ENCODE peak calls at places on chromosomes 3 and 15, in six cellular contexts. One of them, this sample, is unnamed.

GRCh38 chr15:84833447-84833846 is 16.3 kb downstream of the ALPK3 start:
- DNase-seq in activated effector memory CD4-positive, alpha-beta T cell treated with Interleukin-2 at 50 U/mL for 16 hours: no peak
- DNase-seq in activated naive CD8-positive, alpha-beta T cell treated with anti-CD3 and anti-CD28 coated beads, Interleukin-2, amount 50 U/mL, for 24 hours: no peak
- DNase-seq in stromal cell of bone marrow: no peak
- DNase-seq in NCI-H748 treated with DMSO at 0.1 percent for 48 hours: no peak
- DNase-seq in naive thymus-derived CD8-positive, alpha-beta T cell: no peak
- DNase-seq in this sample: no peak

GRCh38 chr3:45226206-45226915 is at the start of gene TMEM158:
- DNase-seq in activated effector memory CD4-positive, alpha-beta T cell treated with Interleukin-2 at 50 U/mL for 16 hours: peak
- DNase-seq in stromal cell of bone marrow: peak
- DNase-seq in activated naive CD8-positive, alpha-beta T cell treated with anti-CD3 and anti-CD28 coated beads, Interleukin-2, amount 50 U/mL, for 24 hours: peak
- DNase-seq in naive thymus-derived CD8-positive, alpha-beta T cell: peak
- DNase-seq in NCI-H748 treated with DMSO at 0.1 percent for 48 hours: no peak
- DNase-seq in this sample: peak

GRCh38 chr3:195583831-195584542 is at the start of gene APOD:
- DNase-seq in stromal cell of bone marrow: no peak
- DNase-seq in activated effector memory CD4-positive, alpha-beta T cell treated with Interleukin-2 at 50 U/mL for 16 hours: no peak
- DNase-seq in activated naive CD8-positive, alpha-beta T cell treated with anti-CD3 and anti-CD28 coated beads, Interleukin-2, amount 50 U/mL, for 24 hours: no peak
- DNase-seq in naive thymus-derived CD8-positive, alpha-beta T cell: no peak
- DNase-seq in NCI-H748 treated with DMSO at 0.1 percent for 48 hours: peak
- DNase-seq in this sample: no peak

GRCh38 chr3:52536369-52537164 is at the start of gene UQCC5:
- DNase-seq in activated effector memory CD4-positive, alpha-beta T cell treated with Interleukin-2 at 50 U/mL for 16 hours: peak
- DNase-seq in NCI-H748 treated with DMSO at 0.1 percent for 48 hours: peak
- DNase-seq in naive thymus-derived CD8-positive, alpha-beta T cell: peak
- DNase-seq in stromal cell of bone marrow: peak
- DNase-seq in activated naive CD8-positive, alpha-beta T cell treated with anti-CD3 and anti-CD28 coated beads, Interleukin-2, amount 50 U/mL, for 24 hours: peak
- DNase-seq in this sample: peak

GRCh38 chr3:71039332-71039731 is 544.2 kb downstream of the FOXP1 start:
- DNase-seq in stromal cell of bone marrow: no peak
- DNase-seq in activated effector memory CD4-positive, alpha-beta T cell treated with Interleukin-2 at 50 U/mL for 16 hours: no peak
- DNase-seq in NCI-H748 treated with DMSO at 0.1 percent for 48 hours: no peak
- DNase-seq in activated naive CD8-positive, alpha-beta T cell treated with anti-CD3 and anti-CD28 coated beads, Interleukin-2, amount 50 U/mL, for 24 hours: no peak
- DNase-seq in naive thymus-derived CD8-positive, alpha-beta T cell: no peak
- DNase-seq in this sample: no peak

GRCh38 chr3:133762539-133762938 is 16.3 kb downstream of the TF start:
- DNase-seq in NCI-H748 treated with DMSO at 0.1 percent for 48 hours: no peak
- DNase-seq in activated effector memory CD4-positive, alpha-beta T cell treated with Interleukin-2 at 50 U/mL for 16 hours: no peak
- DNase-seq in activated naive CD8-positive, alpha-beta T cell treated with anti-CD3 and anti-CD28 coated beads, Interleukin-2, amount 50 U/mL, for 24 hours: no peak
- DNase-seq in naive thymus-derived CD8-positive, alpha-beta T cell: no peak
- DNase-seq in stromal cell of bone marrow: no peak
- DNase-seq in this sample: no peak

GRCh38 chr3:119934250-119934649 is 152.3 kb downstream of the NR1I2 start:
- DNase-seq in stromal cell of bone marrow: no peak
- DNase-seq in NCI-H748 treated with DMSO at 0.1 percent for 48 hours: no peak
- DNase-seq in activated effector memory CD4-positive, alpha-beta T cell treated with Interleukin-2 at 50 U/mL for 16 hours: no peak
- DNase-seq in activated naive CD8-positive, alpha-beta T cell treated with anti-CD3 and anti-CD28 coated beads, Interleukin-2, amount 50 U/mL, for 24 hours: no peak
- DNase-seq in naive thymus-derived CD8-positive, alpha-beta T cell: no peak
- DNase-seq in this sample: no peak

GRCh38 chr3:38843898-38844297 is 27.9 kb upstream of the SCN10A start:
- DNase-seq in naive thymus-derived CD8-positive, alpha-beta T cell: no peak
- DNase-seq in activated naive CD8-positive, alpha-beta T cell treated with anti-CD3 and anti-CD28 coated beads, Interleukin-2, amount 50 U/mL, for 24 hours: no peak
- DNase-seq in NCI-H748 treated with DMSO at 0.1 percent for 48 hours: no peak
- DNase-seq in activated effector memory CD4-positive, alpha-beta T cell treated with Interleukin-2 at 50 U/mL for 16 hours: no peak
- DNase-seq in stromal cell of bone marrow: peak
- DNase-seq in this sample: no peak

GRCh38 chr3:57007513-57008415 is 52.7 kb upstream of the SPATA12 start:
- DNase-seq in NCI-H748 treated with DMSO at 0.1 percent for 48 hours: no peak
- DNase-seq in naive thymus-derived CD8-positive, alpha-beta T cell: no peak
- DNase-seq in activated effector memory CD4-positive, alpha-beta T cell treated with Interleukin-2 at 50 U/mL for 16 hours: no peak
- DNase-seq in stromal cell of bone marrow: peak
- DNase-seq in activated naive CD8-positive, alpha-beta T cell treated with anti-CD3 and anti-CD28 coated beads, Interleukin-2, amount 50 U/mL, for 24 hours: peak
- DNase-seq in this sample: peak

GRCh38 chr3:97579365-97579764 is 185.2 kb upstream of the ARL6 start:
- DNase-seq in naive thymus-derived CD8-positive, alpha-beta T cell: no peak
- DNase-seq in activated effector memory CD4-positive, alpha-beta T cell treated with Interleukin-2 at 50 U/mL for 16 hours: no peak
- DNase-seq in stromal cell of bone marrow: no peak
- DNase-seq in NCI-H748 treated with DMSO at 0.1 percent for 48 hours: peak
- DNase-seq in activated naive CD8-positive, alpha-beta T cell treated with anti-CD3 and anti-CD28 coated beads, Interleukin-2, amount 50 U/mL, for 24 hours: no peak
- DNase-seq in this sample: no peak

GRCh38 chr15:57251941-57252340 is 124.4 kb upstream of the CGNL1 start:
- DNase-seq in naive thymus-derived CD8-positive, alpha-beta T cell: no peak
- DNase-seq in activated effector memory CD4-positive, alpha-beta T cell treated with Interleukin-2 at 50 U/mL for 16 hours: no peak
- DNase-seq in activated naive CD8-positive, alpha-beta T cell treated with anti-CD3 and anti-CD28 coated beads, Interleukin-2, amount 50 U/mL, for 24 hours: no peak
- DNase-seq in NCI-H748 treated with DMSO at 0.1 percent for 48 hours: no peak
- DNase-seq in stromal cell of bone marrow: no peak
- DNase-seq in this sample: no peak

GRCh38 chr3:36444909-36445308 is 64.6 kb downstream of the STAC start:
- DNase-seq in stromal cell of bone marrow: no peak
- DNase-seq in activated effector memory CD4-positive, alpha-beta T cell treated with Interleukin-2 at 50 U/mL for 16 hours: no peak
- DNase-seq in activated naive CD8-positive, alpha-beta T cell treated with anti-CD3 and anti-CD28 coated beads, Interleukin-2, amount 50 U/mL, for 24 hours: no peak
- DNase-seq in naive thymus-derived CD8-positive, alpha-beta T cell: no peak
- DNase-seq in NCI-H748 treated with DMSO at 0.1 percent for 48 hours: no peak
- DNase-seq in this sample: no peak

GRCh38 chr3:184284696-184285095 is 8.9 kb downstream of the ECE2 start:
- DNase-seq in naive thymus-derived CD8-positive, alpha-beta T cell: no peak
- DNase-seq in stromal cell of bone marrow: peak
- DNase-seq in NCI-H748 treated with DMSO at 0.1 percent for 48 hours: peak
- DNase-seq in activated naive CD8-positive, alpha-beta T cell treated with anti-CD3 and anti-CD28 coated beads, Interleukin-2, amount 50 U/mL, for 24 hours: peak
- DNase-seq in activated effector memory CD4-positive, alpha-beta T cell treated with Interleukin-2 at 50 U/mL for 16 hours: no peak
- DNase-seq in this sample: no peak

GRCh38 chr3:30166535-30166934 is 439.9 kb upstream of the TGFBR2 start:
- DNase-seq in NCI-H748 treated with DMSO at 0.1 percent for 48 hours: no peak
- DNase-seq in activated naive CD8-positive, alpha-beta T cell treated with anti-CD3 and anti-CD28 coated beads, Interleukin-2, amount 50 U/mL, for 24 hours: no peak
- DNase-seq in naive thymus-derived CD8-positive, alpha-beta T cell: no peak
- DNase-seq in stromal cell of bone marrow: no peak
- DNase-seq in activated effector memory CD4-positive, alpha-beta T cell treated with Interleukin-2 at 50 U/mL for 16 hours: no peak
- DNase-seq in this sample: no peak

GRCh38 chr15:90103669-90104329 is 1.5 kb upstream of the IDH2 start:
- DNase-seq in naive thymus-derived CD8-positive, alpha-beta T cell: no peak
- DNase-seq in NCI-H748 treated with DMSO at 0.1 percent for 48 hours: no peak
- DNase-seq in activated effector memory CD4-positive, alpha-beta T cell treated with Interleukin-2 at 50 U/mL for 16 hours: no peak
- DNase-seq in activated naive CD8-positive, alpha-beta T cell treated with anti-CD3 and anti-CD28 coated beads, Interleukin-2, amount 50 U/mL, for 24 hours: no peak
- DNase-seq in stromal cell of bone marrow: no peak
- DNase-seq in this sample: no peak

GRCh38 chr3:197426161-197426566 is 127.8 kb upstream of the DLG1 start:
- DNase-seq in stromal cell of bone marrow: no peak
- DNase-seq in naive thymus-derived CD8-positive, alpha-beta T cell: no peak
- DNase-seq in NCI-H748 treated with DMSO at 0.1 percent for 48 hours: no peak
- DNase-seq in activated naive CD8-positive, alpha-beta T cell treated with anti-CD3 and anti-CD28 coated beads, Interleukin-2, amount 50 U/mL, for 24 hours: no peak
- DNase-seq in activated effector memory CD4-positive, alpha-beta T cell treated with Interleukin-2 at 50 U/mL for 16 hours: no peak
- DNase-seq in this sample: no peak

GRCh38 chr3:69092030-69092513 is 7.3 kb downstream of the ARL6IP5 start:
- DNase-seq in activated effector memory CD4-positive, alpha-beta T cell treated with Interleukin-2 at 50 U/mL for 16 hours: no peak
- DNase-seq in naive thymus-derived CD8-positive, alpha-beta T cell: no peak
- DNase-seq in stromal cell of bone marrow: no peak
- DNase-seq in activated naive CD8-positive, alpha-beta T cell treated with anti-CD3 and anti-CD28 coated beads, Interleukin-2, amount 50 U/mL, for 24 hours: no peak
- DNase-seq in NCI-H748 treated with DMSO at 0.1 percent for 48 hours: no peak
- DNase-seq in this sample: no peak

GRCh38 chr15:40471105-40471777 is 457 bp downstream of the CHST14 start:
- DNase-seq in activated effector memory CD4-positive, alpha-beta T cell treated with Interleukin-2 at 50 U/mL for 16 hours: no peak
- DNase-seq in naive thymus-derived CD8-positive, alpha-beta T cell: no peak
- DNase-seq in stromal cell of bone marrow: no peak
- DNase-seq in NCI-H748 treated with DMSO at 0.1 percent for 48 hours: no peak
- DNase-seq in activated naive CD8-positive, alpha-beta T cell treated with anti-CD3 and anti-CD28 coated beads, Interleukin-2, amount 50 U/mL, for 24 hours: peak
- DNase-seq in this sample: no peak

GRCh38 chr3:143165211-143165610 is 45.6 kb downstream of the CHST2 start:
- DNase-seq in naive thymus-derived CD8-positive, alpha-beta T cell: no peak
- DNase-seq in NCI-H748 treated with DMSO at 0.1 percent for 48 hours: no peak
- DNase-seq in activated naive CD8-positive, alpha-beta T cell treated with anti-CD3 and anti-CD28 coated beads, Interleukin-2, amount 50 U/mL, for 24 hours: no peak
- DNase-seq in activated effector memory CD4-positive, alpha-beta T cell treated with Interleukin-2 at 50 U/mL for 16 hours: no peak
- DNase-seq in stromal cell of bone marrow: no peak
- DNase-seq in this sample: no peak

GRCh38 chr15:99593070-99593469 is 27.3 kb downstream of the MEF2A start:
- DNase-seq in activated effector memory CD4-positive, alpha-beta T cell treated with Interleukin-2 at 50 U/mL for 16 hours: no peak
- DNase-seq in stromal cell of bone marrow: no peak
- DNase-seq in NCI-H748 treated with DMSO at 0.1 percent for 48 hours: no peak
- DNase-seq in naive thymus-derived CD8-positive, alpha-beta T cell: no peak
- DNase-seq in activated naive CD8-positive, alpha-beta T cell treated with anti-CD3 and anti-CD28 coated beads, Interleukin-2, amount 50 U/mL, for 24 hours: no peak
- DNase-seq in this sample: no peak

GRCh38 chr15:74200394-74200793 is 2.2 kb downstream of the STRA6 start:
- DNase-seq in naive thymus-derived CD8-positive, alpha-beta T cell: no peak
- DNase-seq in activated effector memory CD4-positive, alpha-beta T cell treated with Interleukin-2 at 50 U/mL for 16 hours: no peak
- DNase-seq in stromal cell of bone marrow: peak
- DNase-seq in activated naive CD8-positive, alpha-beta T cell treated with anti-CD3 and anti-CD28 coated beads, Interleukin-2, amount 50 U/mL, for 24 hours: no peak
- DNase-seq in NCI-H748 treated with DMSO at 0.1 percent for 48 hours: no peak
- DNase-seq in this sample: peak

GRCh38 chr3:38047896-38048295 is 8.9 kb downstream of the DLEC1 start:
- DNase-seq in activated naive CD8-positive, alpha-beta T cell treated with anti-CD3 and anti-CD28 coated beads, Interleukin-2, amount 50 U/mL, for 24 hours: no peak
- DNase-seq in activated effector memory CD4-positive, alpha-beta T cell treated with Interleukin-2 at 50 U/mL for 16 hours: no peak
- DNase-seq in NCI-H748 treated with DMSO at 0.1 percent for 48 hours: no peak
- DNase-seq in stromal cell of bone marrow: no peak
- DNase-seq in naive thymus-derived CD8-positive, alpha-beta T cell: no peak
- DNase-seq in this sample: no peak

GRCh38 chr3:43223670-43224364 is 62.5 kb upstream of the SNRK start:
- DNase-seq in stromal cell of bone marrow: no peak
- DNase-seq in NCI-H748 treated with DMSO at 0.1 percent for 48 hours: no peak
- DNase-seq in activated naive CD8-positive, alpha-beta T cell treated with anti-CD3 and anti-CD28 coated beads, Interleukin-2, amount 50 U/mL, for 24 hours: no peak
- DNase-seq in activated effector memory CD4-positive, alpha-beta T cell treated with Interleukin-2 at 50 U/mL for 16 hours: no peak
- DNase-seq in naive thymus-derived CD8-positive, alpha-beta T cell: no peak
- DNase-seq in this sample: no peak

GRCh38 chr15:92655178-92655995 is at the start of gene FAM174B:
- DNase-seq in NCI-H748 treated with DMSO at 0.1 percent for 48 hours: peak
- DNase-seq in activated naive CD8-positive, alpha-beta T cell treated with anti-CD3 and anti-CD28 coated beads, Interleukin-2, amount 50 U/mL, for 24 hours: peak
- DNase-seq in stromal cell of bone marrow: no peak
- DNase-seq in activated effector memory CD4-positive, alpha-beta T cell treated with Interleukin-2 at 50 U/mL for 16 hours: no peak
- DNase-seq in naive thymus-derived CD8-positive, alpha-beta T cell: no peak
- DNase-seq in this sample: no peak

GRCh38 chr3:183265713-183266417 is 12.8 kb downstream of the B3GNT5 start:
- DNase-seq in NCI-H748 treated with DMSO at 0.1 percent for 48 hours: peak
- DNase-seq in activated naive CD8-positive, alpha-beta T cell treated with anti-CD3 and anti-CD28 coated beads, Interleukin-2, amount 50 U/mL, for 24 hours: peak
- DNase-seq in naive thymus-derived CD8-positive, alpha-beta T cell: no peak
- DNase-seq in stromal cell of bone marrow: no peak
- DNase-seq in activated effector memory CD4-positive, alpha-beta T cell treated with Interleukin-2 at 50 U/mL for 16 hours: no peak
- DNase-seq in this sample: no peak

This sample was measured in T1000.